ENCODE peak calls at places on chromosomes 13 and 19, in ten cellular contexts. T is A549, O is mesenchymal stem cell, E is fibroblast of mammary gland, B is HL-60, H is GM23248, Z is AG04449, A is choroid plexus epithelial cell, C is cardiac fibroblast, P is aorta. Q is an unnamed sample.

GRCh38 chr13:113638173-113638746 is 19.7 kb downstream of the ATP4B start:
- DNase-seq in T (no peak), H (no peak), Z (no peak), B (no peak), O (no peak), A (no peak), E (no peak), P (peak; percentile 33), C (no peak), Q (no peak)

GRCh38 chr19:30046522-30046921 is 104.5 kb downstream of the URI1 start:
- DNase-seq in E (peak; percentile 4), C (no peak), P (no peak), T (no peak), Z (no peak), A (peak; percentile 78), O (no peak), B (no peak), H (peak; percentile 29), Q (no peak)

GRCh38 chr19:6239871-6240676 is 39.7 kb downstream of the MLLT1 start:
- DNase-seq in T (no peak), E (no peak), C (no peak), O (no peak), Z (no peak), P (peak; percentile 64), A (no peak), H (no peak), B (no peak), Q (no peak)

GRCh38 chr19:13850910-13851753 is 25.8 kb upstream of the NANOS3 start:
- DNase-seq in C (peak; percentile 95), B (no peak), P (peak; percentile 96), O (peak; percentile 96), E (peak; percentile 91), A (peak; percentile 92), T (no peak), Z (no peak), H (peak; percentile 96), Q (peak; percentile 84)

GRCh38 chr19:53041366-53041765 is 3.2 kb upstream of the ERVV-2 start:
- DNase-seq in Z (no peak), O (no peak), C (no peak), H (no peak), A (no peak), B (no peak), P (no peak), E (no peak), T (no peak), Q (no peak)

GRCh38 chr13:103067751-103068563 is 1.7 kb upstream of the SLC10A2 start:
- DNase-seq in E (no peak), H (no peak), Z (no peak), P (no peak), A (no peak), B (no peak), O (no peak), T (no peak), C (no peak), Q (peak; percentile 59)

GRCh38 chr19:39963860-39964259 is 7.1 kb upstream of the PSMC4 start:
- DNase-seq in H (no peak), B (no peak), Z (no peak), A (no peak), C (no peak), E (no peak), P (no peak), O (no peak), T (no peak), Q (no peak)

GRCh38 chr19:15563325-15563794 is 51.7 kb upstream of the CYP4F8 start:
- DNase-seq in B (no peak), A (peak; percentile 53), C (peak; percentile 13), T (no peak), O (no peak), H (peak; percentile 19), Z (no peak), E (no peak), P (peak; percentile 49), Q (no peak)

GRCh38 chr19:39131255-39131755 is 5.7 kb downstream of the PAK4 start:
- DNase-seq in B (no peak), C (peak; percentile 31), Z (no peak), P (no peak), E (peak; percentile 22), T (no peak), O (no peak), H (no peak), A (no peak), Q (no peak)

GRCh38 chr13:98963917-98964316 is 13.9 kb downstream of the DOCK9 start:
- DNase-seq in Z (no peak), P (no peak), C (no peak), E (no peak), O (no peak), A (no peak), H (no peak), B (no peak), T (no peak), Q (no peak)

GRCh38 chr13:72643339-72643989 is 84.0 kb downstream of the MZT1 start:
- DNase-seq in Z (no peak), P (no peak), B (peak; percentile 6), T (peak; percentile 4), O (peak; percentile 51), H (peak; percentile 68), E (peak; percentile 55), A (peak; percentile 75), C (peak; percentile 63), Q (peak; percentile 86)

GRCh38 chr13:60178327-60178726 is 14.6 kb upstream of the DIAPH3 start:
- DNase-seq in Z (no peak), A (no peak), O (no peak), C (no peak), P (no peak), E (no peak), T (no peak), B (no peak), H (no peak), Q (no peak)

GRCh38 chr19:10104665-10105221 is 1.4 kb upstream of the PPAN start:
- DNase-seq in A (no peak), C (no peak), E (no peak), H (no peak), B (no peak), T (no peak), Z (no peak), P (no peak), O (no peak), Q (no peak)

GRCh38 chr19:52336976-52337375 is 933 bp downstream of the ZNF610 start:
- DNase-seq in B (no peak), A (peak; percentile 25), Z (no peak), T (no peak), P (no peak), E (peak; percentile 9), C (peak; percentile 6), O (peak; percentile 33), H (peak; percentile 43), Q (no peak)

GRCh38 chr13:54636231-54636630 is 1607.6 kb downstream of the OLFM4 start:
- DNase-seq in A (no peak), B (no peak), T (no peak), P (no peak), H (no peak), E (no peak), Z (no peak), C (no peak), O (no peak), Q (no peak)

GRCh38 chr13:112904436-112904960 is 64.5 kb upstream of the MCF2L start:
- DNase-seq in H (no peak), T (no peak), P (no peak), E (no peak), B (no peak), C (no peak), Z (no peak), A (no peak), O (no peak), Q (no peak)

GRCh38 chr19:43784981-43785808 is 4.4 kb upstream of the KCNN4 start:
- DNase-seq in T (peak; percentile 81), E (peak; percentile 81), Z (no peak), P (peak; percentile 70), H (peak; percentile 86), B (no peak), C (peak; percentile 74), A (peak; percentile 77), O (peak; percentile 79), Q (peak; percentile 84)
- H3K4me3 ChIP-seq in T (peak overlapping the region; percentile 3), E (no peak overlapping the region), Z (no peak overlapping the region), P (no peak overlapping the region), H (no peak overlapping the region), B (no peak overlapping the region), C (no peak overlapping the region), A (no peak overlapping the region), O (no peak overlapping the region), Q (no peak overlapping the region)

DNA sequence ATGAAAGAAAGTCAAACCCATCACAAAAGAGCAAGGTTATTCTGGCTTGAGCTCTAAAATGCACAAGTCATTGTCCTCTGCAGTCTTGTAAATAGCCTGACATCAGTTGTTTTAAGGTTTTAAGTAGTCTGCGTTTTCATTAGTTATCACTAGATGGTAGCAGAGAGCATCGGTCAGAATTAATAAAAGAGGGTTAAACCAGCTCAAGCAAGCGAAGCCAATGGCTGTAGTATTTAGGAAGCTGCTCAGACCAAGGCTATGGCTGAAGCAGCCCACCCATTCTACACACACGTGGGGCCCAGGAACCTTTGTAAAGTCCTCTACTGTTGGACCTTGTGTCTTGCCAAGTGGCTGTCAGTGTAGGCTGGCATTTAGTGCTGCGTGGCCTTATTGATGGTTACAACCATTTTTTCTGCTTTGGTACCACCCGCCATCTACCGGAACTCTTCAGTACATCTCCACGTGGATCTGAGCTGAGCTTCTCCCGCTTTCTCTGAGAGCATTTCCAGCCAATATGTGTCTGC is 13.3 kb upstream of the ZNF57 start:
- DNase-seq in C (peak; percentile 82), H (peak; percentile 80), A (peak; percentile 85), B (peak; percentile 15), T (peak; percentile 46), E (peak; percentile 77), O (peak; percentile 64), Z (no peak), P (peak; percentile 17), Q (peak; percentile 60)
- H3K4me3 ChIP-seq in C (no peak overlapping the region), H (no peak overlapping the region), A (no peak overlapping the region), B (no peak overlapping the region), T (no peak overlapping the region), E (no peak overlapping the region), O (no peak overlapping the region), Z (no peak overlapping the region), P (no peak overlapping the region), Q (peak overlapping the region; percentile 10)

DNA sequence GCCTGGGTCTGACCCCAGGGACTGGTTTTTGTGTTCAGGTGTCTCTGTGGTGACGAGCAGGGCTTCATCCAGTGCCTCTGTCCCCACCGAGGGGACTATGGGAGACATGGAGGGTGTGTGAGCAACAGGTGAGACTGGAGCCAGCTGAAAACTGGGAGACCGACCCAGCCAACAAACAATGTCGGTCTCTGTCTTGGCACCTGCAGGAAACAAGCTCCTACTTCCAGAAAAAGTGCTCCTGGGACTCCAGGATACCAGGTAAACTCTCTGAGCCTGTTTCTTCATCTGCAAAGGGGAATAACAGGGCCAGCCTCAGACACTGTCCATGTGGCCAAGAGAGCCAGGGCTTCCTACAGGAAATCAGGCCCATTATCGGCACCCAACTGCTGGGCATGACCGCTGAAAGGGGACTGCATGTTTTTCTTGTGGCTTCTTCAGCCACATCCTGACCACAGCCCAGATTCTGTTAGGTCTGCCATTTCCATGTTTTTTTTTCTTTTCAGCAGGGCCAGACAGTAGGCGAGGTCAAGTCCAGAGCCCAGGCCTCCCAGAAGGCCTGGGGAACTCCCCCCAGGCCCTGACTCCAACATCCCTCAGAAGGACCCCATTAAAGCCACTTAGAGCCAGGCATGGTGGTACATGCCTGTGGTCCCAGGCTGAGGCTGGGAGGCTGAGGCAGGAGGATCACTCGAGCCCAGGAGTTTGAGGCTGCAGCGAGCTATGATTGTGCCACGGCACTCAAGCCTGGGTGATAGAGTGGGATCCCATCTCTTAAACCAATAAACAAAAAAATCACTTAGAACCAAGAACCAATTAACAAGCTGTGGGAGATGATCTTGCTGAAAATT is 833 bp upstream of the BST2 start:
- DNase-seq in H (no peak), O (peak; percentile 76), Z (no peak), P (no peak), E (no peak), A (peak; percentile 45), B (no peak), C (peak; percentile 38), T (no peak), Q (no peak)
- H3K4me3 ChIP-seq in H (no peak overlapping the region), O (no peak overlapping the region), Z (no peak overlapping the region), P (no peak overlapping the region), E (no peak overlapping the region), A (no peak overlapping the region), B (peak overlapping the region; percentile 69), C (no peak overlapping the region), T (no peak overlapping the region), Q (peak overlapping the region; percentile 42)

GRCh38 chr13:101453784-101454201 is 1.3 kb downstream of the ITGBL1 start:
- DNase-seq in O (no peak), B (no peak), T (no peak), H (peak; percentile 66), Z (no peak), P (peak; percentile 78), E (no peak), C (no peak), A (no peak), Q (no peak)
- H3K4me3 ChIP-seq in O (peak overlapping the region; percentile 45), B (no peak overlapping the region), T (no peak overlapping the region), H (peak overlapping the region; percentile 89), Z (peak overlapping the region; percentile 86), P (peak overlapping the region; percentile 55), E (peak overlapping the region; percentile 84), C (peak overlapping the region; percentile 37), A (peak overlapping the region; percentile 67), Q (no peak overlapping the region)

Q was measured in Caco-2.